ENCODE peak calls at places on chromosomes 5 and 9, in five cellular contexts. One of them, this sample, is unnamed.

GRCh38 chr5:54551906-54552305 is 34.3 kb downstream of the SNX18 start:
- DNase-seq in HepG2: no peak
- DNase-seq in K562: no peak
- DNase-seq in SK-N-SH: no peak
- DNase-seq in GM12878: no peak
- DNase-seq in this sample: no peak

GRCh38 chr9:34493972-34494535 is 28.7 kb downstream of the ENHO start:
- DNase-seq in HepG2: no peak
- DNase-seq in K562: peak; percentile 50
- DNase-seq in SK-N-SH: no peak
- DNase-seq in GM12878: no peak
- DNase-seq in this sample: peak; percentile 14

GRCh38 chr9:129773262-129774048 is 20.6 kb upstream of the PTGES start:
- DNase-seq in HepG2: peak; percentile 69
- DNase-seq in K562: no peak
- DNase-seq in SK-N-SH: no peak
- DNase-seq in GM12878: no peak
- DNase-seq in this sample: peak; percentile 98

GRCh38 chr5:76785493-76785892 is 33.3 kb upstream of the F2RL1 start:
- DNase-seq in HepG2: peak; percentile 79
- DNase-seq in K562: no peak
- DNase-seq in SK-N-SH: no peak
- DNase-seq in GM12878: no peak
- DNase-seq in this sample: no peak

GRCh38 chr5:127785098-127785927 is 82.1 kb downstream of the CCDC192 start:
- DNase-seq in HepG2: no peak
- DNase-seq in K562: no peak
- DNase-seq in SK-N-SH: no peak
- DNase-seq in GM12878: peak; percentile 16
- DNase-seq in this sample: no peak

GRCh38 chr9:6869081-6869948 is 111.5 kb downstream of the KDM4C start:
- DNase-seq in HepG2: no peak
- DNase-seq in K562: no peak
- DNase-seq in SK-N-SH: peak; percentile 57
- DNase-seq in GM12878: no peak
- DNase-seq in this sample: no peak

GRCh38 chr5:4532705-4533080 is 607.4 kb upstream of the ADAMTS16 start:
- DNase-seq in HepG2: no peak
- DNase-seq in K562: no peak
- DNase-seq in SK-N-SH: no peak
- DNase-seq in GM12878: no peak
- DNase-seq in this sample: no peak

GRCh38 chr9:133114886-133115603 is 6.0 kb downstream of the RALGDS start:
- DNase-seq in HepG2: no peak
- DNase-seq in K562: no peak
- DNase-seq in SK-N-SH: no peak
- DNase-seq in GM12878: no peak
- DNase-seq in this sample: no peak

GRCh38 chr9:80787636-80788035 is 901.7 kb downstream of the TLE1 start:
- DNase-seq in HepG2: no peak
- DNase-seq in K562: no peak
- DNase-seq in SK-N-SH: no peak
- DNase-seq in GM12878: no peak
- DNase-seq in this sample: no peak

GRCh38 chr9:137988051-137988450 is 110.5 kb downstream of the CACNA1B start:
- DNase-seq in HepG2: no peak
- DNase-seq in K562: no peak
- DNase-seq in SK-N-SH: no peak
- DNase-seq in GM12878: no peak
- DNase-seq in this sample: no peak

GRCh38 chr5:65462139-65462705 is 19.5 kb downstream of the ADAMTS6 start:
- DNase-seq in HepG2: no peak
- DNase-seq in K562: no peak
- DNase-seq in SK-N-SH: no peak
- DNase-seq in GM12878: no peak
- DNase-seq in this sample: no peak

GRCh38 chr9:35029852-35030251 is 40.3 kb downstream of the DNAJB5 start:
- DNase-seq in HepG2: no peak
- DNase-seq in K562: no peak
- DNase-seq in SK-N-SH: no peak
- DNase-seq in GM12878: no peak
- DNase-seq in this sample: no peak

GRCh38 chr5:55997742-55998351 is 3.1 kb upstream of the IL6ST start:
- DNase-seq in HepG2: no peak
- DNase-seq in K562: peak; percentile 76
- DNase-seq in SK-N-SH: no peak
- DNase-seq in GM12878: no peak
- DNase-seq in this sample: no peak

GRCh38 chr5:89904442-89904841 is 505.1 kb downstream of the CETN3 start:
- DNase-seq in HepG2: no peak
- DNase-seq in K562: no peak
- DNase-seq in SK-N-SH: no peak
- DNase-seq in GM12878: no peak
- DNase-seq in this sample: no peak

GRCh38 chr9:4147476-4148214 is 152.2 kb downstream of the GLIS3 start:
- DNase-seq in HepG2: peak; percentile 34
- DNase-seq in K562: no peak
- DNase-seq in SK-N-SH: no peak
- DNase-seq in GM12878: no peak
- DNase-seq in this sample: no peak

GRCh38 chr9:2854617-2855016 is 10.7 kb upstream of the PUM3 start:
- DNase-seq in HepG2: no peak
- DNase-seq in K562: no peak
- DNase-seq in SK-N-SH: no peak
- DNase-seq in GM12878: no peak
- DNase-seq in this sample: no peak

GRCh38 chr9:2863831-2864230 is 19.9 kb upstream of the PUM3 start:
- DNase-seq in HepG2: no peak
- DNase-seq in K562: no peak
- DNase-seq in SK-N-SH: no peak
- DNase-seq in GM12878: no peak
- DNase-seq in this sample: no peak

GRCh38 chr9:2856400-2856799 is 12.5 kb upstream of the PUM3 start:
- DNase-seq in HepG2: no peak
- DNase-seq in K562: no peak
- DNase-seq in SK-N-SH: no peak
- DNase-seq in GM12878: no peak
- DNase-seq in this sample: no peak

GRCh38 chr9:2857564-2858198 is 13.8 kb upstream of the PUM3 start:
- DNase-seq in HepG2: peak; percentile 47
- DNase-seq in K562: peak; percentile 64
- DNase-seq in SK-N-SH: peak; percentile 76
- DNase-seq in GM12878: peak; percentile 37
- DNase-seq in this sample: peak; percentile 76

DNA sequence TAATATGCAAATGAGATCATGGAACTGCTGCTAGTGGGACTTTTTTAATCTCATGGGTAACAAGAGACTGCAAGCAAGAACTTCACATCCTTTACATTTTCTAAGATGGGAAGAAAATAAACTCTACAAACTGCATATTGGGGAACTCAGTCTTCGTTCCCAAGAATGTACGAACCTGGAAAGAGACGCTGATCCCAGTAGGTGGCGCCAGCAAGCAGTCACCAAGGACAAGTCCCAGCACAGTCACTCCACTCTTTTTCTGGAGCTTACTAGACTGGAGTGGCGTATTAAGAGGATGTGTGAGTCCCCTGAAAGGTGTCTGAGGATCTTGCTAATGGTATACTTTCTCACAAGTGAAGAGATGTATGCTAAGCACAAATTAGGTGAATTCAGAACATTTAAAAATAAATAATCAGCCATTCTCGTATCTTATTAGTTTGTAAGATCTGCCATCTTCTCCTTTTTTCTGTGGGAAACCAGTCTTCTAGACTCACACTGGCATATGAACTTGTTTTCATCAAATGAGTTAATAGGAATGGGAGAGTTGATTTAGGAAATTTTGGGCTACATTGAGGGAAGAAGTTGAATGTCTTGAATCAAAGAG is 16.0 kb upstream of the PUM3 start:
- DNase-seq in HepG2: peak; percentile 54
- DNase-seq in K562: peak; percentile 63
- DNase-seq in SK-N-SH: peak; percentile 61
- DNase-seq in GM12878: no peak
- DNase-seq in this sample: peak; percentile 61
- TF ChIP-seq GABPA in HepG2: no peak
- TF ChIP-seq GABPA in K562: no peak
- TF ChIP-seq GABPA in SK-N-SH: no peak
- TF ChIP-seq GABPA in GM12878: no peak
- TF ChIP-seq GABPA in this sample: no peak

GRCh38 chr9:107782789-107783188 is 293.2 kb upstream of the KLF4 start:
- DNase-seq in HepG2: no peak
- DNase-seq in K562: peak; percentile 29
- DNase-seq in SK-N-SH: no peak
- DNase-seq in GM12878: no peak
- DNase-seq in this sample: no peak
- TF ChIP-seq POLR2AphosphoS5 in HepG2: no peak
- TF ChIP-seq POLR2AphosphoS5 in K562: no peak
- TF ChIP-seq POLR2AphosphoS5 in SK-N-SH: no peak
- TF ChIP-seq POLR2AphosphoS5 in GM12878: no peak
- TF ChIP-seq POLR2AphosphoS5 in this sample: no peak

GRCh38 chr5:142013734-142014495 is 1.1 kb upstream of the GNPDA1 start:
- DNase-seq in HepG2: peak; percentile 68
- DNase-seq in K562: peak; percentile 52
- DNase-seq in SK-N-SH: no peak
- DNase-seq in GM12878: no peak
- DNase-seq in this sample: no peak
- TF ChIP-seq GABPA in HepG2: no peak
- TF ChIP-seq GABPA in K562: no peak
- TF ChIP-seq GABPA in SK-N-SH: no peak
- TF ChIP-seq GABPA in GM12878: no peak
- TF ChIP-seq GABPA in this sample: no peak

DNA sequence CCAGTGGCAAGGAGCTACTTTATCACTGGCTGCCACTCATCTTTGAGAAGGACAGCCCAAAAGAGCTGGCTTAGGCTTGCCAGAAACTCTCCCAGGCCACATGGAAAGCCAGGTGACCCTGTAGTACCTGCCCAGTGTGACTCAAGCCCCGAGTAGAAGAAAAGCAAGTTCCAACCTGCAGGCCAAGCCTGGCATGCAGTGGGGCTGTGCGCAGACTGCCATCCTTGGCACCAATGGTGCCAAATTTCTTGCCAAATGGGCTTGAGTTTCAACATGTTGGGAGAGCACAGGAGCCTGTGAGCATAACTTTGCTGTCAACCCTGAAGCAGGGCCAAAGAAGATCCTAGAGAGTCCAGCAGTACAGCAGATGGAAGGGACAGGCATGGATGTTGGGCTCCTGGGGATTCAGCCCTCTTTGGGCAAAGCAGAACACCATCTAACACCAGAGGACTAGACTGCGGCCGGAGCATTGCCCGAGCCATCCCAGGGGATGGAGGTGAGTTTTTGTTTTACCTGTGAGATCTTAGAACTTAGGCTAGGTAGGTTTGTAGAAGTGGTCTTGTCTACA is 27.3 kb upstream of the SHB start:
- DNase-seq in HepG2: no peak
- DNase-seq in K562: no peak
- DNase-seq in SK-N-SH: no peak
- DNase-seq in GM12878: no peak
- DNase-seq in this sample: no peak
- TF ChIP-seq POLR2AphosphoS5 in HepG2: no peak
- TF ChIP-seq POLR2AphosphoS5 in K562: no peak
- TF ChIP-seq POLR2AphosphoS5 in SK-N-SH: no peak
- TF ChIP-seq POLR2AphosphoS5 in GM12878: no peak
- TF ChIP-seq POLR2AphosphoS5 in this sample: no peak

DNA sequence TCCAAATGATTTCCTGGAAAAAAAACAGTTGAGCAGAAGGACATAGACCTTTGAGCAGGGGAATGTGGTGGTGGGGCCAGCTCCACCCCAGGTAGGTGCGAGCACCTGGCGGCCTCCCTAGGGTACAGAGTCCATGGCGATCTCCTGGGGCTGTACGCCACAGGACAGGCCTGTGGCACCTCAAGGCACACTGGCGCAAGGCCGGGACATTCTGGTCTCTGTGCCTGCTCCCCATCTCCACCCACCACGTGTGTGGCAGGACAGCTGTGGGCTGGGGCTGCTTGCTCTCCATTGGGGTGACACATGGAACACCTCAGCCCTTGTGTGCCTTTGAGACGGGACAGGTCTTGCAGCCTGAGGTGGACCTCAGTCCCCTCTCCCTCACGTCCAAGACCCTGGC is 25.2 kb downstream of the WNK2 start:
- DNase-seq in HepG2: peak; percentile 49
- DNase-seq in K562: no peak
- DNase-seq in SK-N-SH: no peak
- DNase-seq in GM12878: no peak
- DNase-seq in this sample: no peak
- TF ChIP-seq GABPA in HepG2: no peak
- TF ChIP-seq GABPA in K562: no peak
- TF ChIP-seq GABPA in SK-N-SH: no peak
- TF ChIP-seq GABPA in GM12878: no peak
- TF ChIP-seq GABPA in this sample: no peak

DNA sequence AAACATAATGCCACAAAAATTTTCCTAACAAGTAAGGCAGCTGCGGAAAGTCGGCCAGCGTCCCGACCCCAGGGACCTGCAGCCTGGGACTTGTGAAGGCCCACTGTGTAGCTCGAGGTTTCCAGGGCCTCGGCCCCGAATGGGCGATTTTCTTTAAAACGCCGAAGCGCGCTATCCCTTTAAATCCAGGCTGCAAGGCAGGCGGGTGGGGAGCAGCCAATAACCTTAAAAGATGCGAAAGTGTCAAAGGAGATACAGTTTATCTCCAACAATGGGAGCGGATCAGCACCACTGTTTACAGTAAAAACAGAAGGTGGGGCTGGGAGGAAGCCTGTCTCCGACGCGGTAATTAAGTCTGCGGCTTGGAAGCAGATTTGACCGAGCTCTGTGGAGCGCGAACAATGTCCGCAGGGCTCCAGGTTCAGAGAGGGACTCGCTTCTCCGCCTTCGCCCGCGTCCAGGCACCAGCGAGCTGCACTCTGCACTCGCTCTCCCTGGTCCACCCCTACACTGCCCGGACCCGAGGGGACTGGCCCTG is 1.6 kb upstream of the ZSWIM6 start:
- DNase-seq in HepG2: peak; percentile 10
- DNase-seq in K562: peak; percentile 28
- DNase-seq in SK-N-SH: peak; percentile 45
- DNase-seq in GM12878: no peak
- DNase-seq in this sample: peak; percentile 2
- TF ChIP-seq POLR2AphosphoS5 in HepG2: no peak
- TF ChIP-seq POLR2AphosphoS5 in K562: no peak
- TF ChIP-seq POLR2AphosphoS5 in SK-N-SH: no peak
- TF ChIP-seq POLR2AphosphoS5 in GM12878: no peak
- TF ChIP-seq POLR2AphosphoS5 in this sample: no peak

This sample was measured in HL-60.